ENCODE peak calls at places on chromosomes 13 and 19, in four cellular contexts. C, D, K and P are unnamed samples.

GRCh38 chr19:2994588-2995131 is 17.3 kb downstream of the TLE6 start:
- DNase-seq in C (no peak), D (no peak), K (no peak), P (no peak)

GRCh38 chr19:2477732-2478191 is 1.8 kb downstream of the GADD45B start:
- DNase-seq in C (no peak), D (no peak), K (no peak), P (no peak)

GRCh38 chr19:20423381-20424207 is 142.0 kb downstream of the ZNF737 start:
- DNase-seq in C (no peak), D (peak), K (no peak), P (peak)

GRCh38 chr19:30679789-30680188 is 307.6 kb downstream of the ZNF536 start:
- DNase-seq in C (no peak), D (no peak), K (no peak), P (no peak)

GRCh38 chr13:23618341-23618740 is 48.1 kb downstream of the TNFRSF19 start:
- DNase-seq in C (no peak), D (no peak), K (no peak), P (no peak)

GRCh38 chr13:111486331-111486730 is 165.9 kb downstream of the TEX29 start:
- DNase-seq in C (no peak), D (no peak), K (no peak), P (no peak)

GRCh38 chr13:90732049-90732448 is 615.4 kb upstream of the MIR17HG start:
- DNase-seq in C (peak), D (no peak), K (no peak), P (no peak)

GRCh38 chr19:19510432-19510831 is 4.9 kb downstream of the TSSK6 start:
- DNase-seq in C (no peak), D (no peak), K (no peak), P (no peak)

GRCh38 chr13:79389031-79389430 is 17.0 kb downstream of the RBM26 start:
- DNase-seq in C (no peak), D (no peak), K (no peak), P (no peak)

GRCh38 chr13:36432106-36432544 is at the start of gene CCNA1:
- DNase-seq in C (no peak), D (peak), K (no peak), P (peak)

GRCh38 chr19:49344516-49345423 is 9.6 kb downstream of the CD37 start:
- DNase-seq in C (no peak), D (no peak), K (no peak), P (no peak)

GRCh38 chr19:8371011-8371804 is 7.3 kb downstream of the ANGPTL4 start:
- DNase-seq in C (no peak), D (peak), K (no peak), P (peak)

GRCh38 chr13:22062478-22063205 is 391.8 kb downstream of the FGF9 start:
- DNase-seq in C (no peak), D (no peak), K (no peak), P (no peak)

GRCh38 chr19:49767380-49767779 is 579 bp downstream of the AP2A1 start:
- DNase-seq in C (no peak), D (no peak), K (no peak), P (no peak)

GRCh38 chr19:45173816-45174215 is 4.2 kb downstream of the TRAPPC6A start:
- DNase-seq in C (no peak), D (no peak), K (no peak), P (no peak)

GRCh38 chr19:49872245-49873148 is 4.7 kb downstream of the AKT1S1 start:
- DNase-seq in C (no peak), D (no peak), K (no peak), P (no peak)

GRCh38 chr19:23971598-23971997 is 56.9 kb downstream of the ZNF726 start:
- DNase-seq in C (no peak), D (peak), K (no peak), P (no peak)

GRCh38 chr13:75705395-75705794 is 69.3 kb downstream of the LMO7 start:
- DNase-seq in C (no peak), D (no peak), K (no peak), P (no peak)

GRCh38 chr13:112899618-112900600 is 69.1 kb upstream of the MCF2L start:
- DNase-seq in C (no peak), D (no peak), K (no peak), P (no peak)

GRCh38 chr13:110856941-110857835 is 57.7 kb downstream of the ANKRD10 start:
- DNase-seq in C (no peak), D (no peak), K (no peak), P (no peak)

GRCh38 chr19:47573076-47574026 is at the start of gene ZNF541:
- DNase-seq in C (no peak), D (peak), K (no peak), P (peak)

GRCh38 chr19:1266818-1267440 is 2.2 kb upstream of the CIRBP start:
- DNase-seq in C (no peak), D (peak), K (no peak), P (peak)

GRCh38 chr19:43438291-43439162 is 23.8 kb downstream of the TEX101 start:
- DNase-seq in C (no peak), D (peak), K (no peak), P (no peak)

GRCh38 chr13:20713751-20714150 is 10.3 kb downstream of the IL17D start:
- DNase-seq in C (no peak), D (no peak), K (no peak), P (no peak)

GRCh38 chr13:47408546-47409319 is 511.9 kb upstream of the HTR2A start:
- DNase-seq in C (no peak), D (no peak), K (no peak), P (no peak)

GRCh38 chr13:39244561-39245230 is 206.4 kb downstream of the NHLRC3 start:
- DNase-seq in C (no peak), D (no peak), K (no peak), P (no peak)

GRCh38 chr13:114027826-114028225 is 54.0 kb upstream of the C13orf46 start:
- DNase-seq in C (no peak), D (no peak), K (no peak), P (no peak)

GRCh38 chr13:67229438-67230242 is 496 bp downstream of the PCDH9 start:
- DNase-seq in C (no peak), D (peak), K (no peak), P (no peak)

GRCh38 chr13:94028234-94029145 is 451.0 kb downstream of the DCT start:
- DNase-seq in C (peak), D (no peak), K (no peak), P (no peak)

GRCh38 chr13:68439821-68440220 is 1209.7 kb upstream of the PCDH9 start:
- DNase-seq in C (no peak), D (no peak), K (no peak), P (no peak)
- TF ChIP-seq FOXM1 in C (no peak), D (no peak), K (no peak), P (no peak)

GRCh38 chr13:33893559-33893958 is 75.6 kb downstream of the RFC3 start:
- DNase-seq in C (no peak), D (no peak), K (no peak), P (no peak)
- TF ChIP-seq NFIC in C (no peak), D (no peak), K (no peak), P (no peak)

GRCh38 chr13:26487781-26488180 is 69.7 kb upstream of the WASF3 start:
- DNase-seq in C (no peak), D (no peak), K (no peak), P (no peak)

GRCh38 chr13:26485288-26485687 is 72.2 kb upstream of the WASF3 start:
- DNase-seq in C (no peak), D (no peak), K (no peak), P (no peak)

GRCh38 chr13:26485786-26486185 is 71.7 kb upstream of the WASF3 start:
- DNase-seq in C (no peak), D (no peak), K (no peak), P (no peak)

GRCh38 chr13:26486550-26486949 is 70.9 kb upstream of the WASF3 start:
- DNase-seq in C (no peak), D (no peak), K (no peak), P (no peak)

DNA sequence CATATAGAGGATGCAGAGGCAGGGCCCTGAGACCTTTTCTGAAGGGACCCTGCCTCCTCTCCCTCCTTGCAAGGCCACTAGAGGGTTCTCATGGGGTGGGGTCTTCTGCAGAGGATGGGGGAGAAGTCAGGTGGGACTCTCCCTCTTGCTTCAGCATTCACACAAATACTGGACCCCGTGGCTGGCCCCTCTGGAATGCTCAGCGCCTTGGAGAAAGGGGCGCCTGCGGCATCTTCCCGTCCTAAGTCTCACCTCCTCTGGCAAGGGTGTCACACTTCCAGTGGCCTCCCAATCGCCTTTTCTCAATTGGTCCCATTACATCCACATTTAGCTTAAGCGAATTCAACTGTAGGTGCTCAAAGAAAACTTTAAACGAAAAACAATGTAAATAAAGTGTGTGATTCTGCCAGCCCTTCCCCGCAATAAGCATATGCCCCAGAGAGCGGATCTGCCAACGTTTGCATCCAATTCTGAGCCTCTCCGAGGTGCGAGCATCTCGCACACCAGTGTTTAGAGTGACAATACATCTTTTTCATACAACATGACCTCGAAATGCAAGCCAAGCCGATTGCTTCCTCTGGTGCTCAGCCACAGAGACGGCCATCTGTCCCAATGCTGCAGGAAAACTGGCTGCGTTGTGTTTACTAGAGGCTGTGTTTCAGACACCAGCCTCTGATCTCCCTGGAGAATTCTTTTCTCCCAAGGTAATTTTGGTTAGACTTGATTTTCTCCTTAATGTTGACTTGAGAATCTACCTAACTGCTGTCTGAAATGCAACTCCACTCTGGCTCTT is 69.1 kb upstream of the WASF3 start:
- DNase-seq in C (no peak), D (no peak), K (no peak), P (no peak)
- TF ChIP-seq FOXM1 in C (no peak), D (no peak), K (no peak), P (no peak)

GRCh38 chr13:98564204-98564603 is 12.7 kb downstream of the STK24 start:
- DNase-seq in C (no peak), D (no peak), K (no peak), P (no peak)
- TF ChIP-seq NFIC in C (no peak), D (no peak), K (no peak), P (no peak)